ENCODE peak calls at places on chromosomes 16 and 17, in six cellular contexts. H, Z, Q, A, E and J are unnamed samples.

GRCh38 chr17:50218071-50218759 is 16.8 kb upstream of the COL1A1 start:
- DNase-seq in H (no peak), Z (no peak), Q (no peak), A (no peak), E (no peak), J (no peak)

GRCh38 chr16:88494335-88495154 is 41.5 kb downstream of the ZFPM1 start:
- DNase-seq in H (no peak), Z (no peak), Q (no peak), A (no peak), E (no peak), J (no peak)

GRCh38 chr17:49342575-49342936 is 19.5 kb downstream of the ZNF652 start:
- DNase-seq in H (no peak), Z (no peak), Q (no peak), A (no peak), E (no peak), J (no peak)

GRCh38 chr16:67541391-67542263 is 13.0 kb downstream of the RIPOR1 start:
- DNase-seq in H (no peak), Z (no peak), Q (peak), A (no peak), E (no peak), J (no peak)

GRCh38 chr17:40153603-40154238 is 13.4 kb downstream of the CASC3 start:
- DNase-seq in H (no peak), Z (no peak), Q (no peak), A (no peak), E (no peak), J (no peak)

GRCh38 chr16:87764600-87765472 is 950 bp downstream of the KLHDC4 start:
- DNase-seq in H (no peak), Z (no peak), Q (no peak), A (no peak), E (no peak), J (no peak)

GRCh38 chr17:48500435-48501426 is 30.1 kb downstream of the HOXB1 start:
- DNase-seq in H (no peak), Z (peak), Q (no peak), A (no peak), E (no peak), J (no peak)

GRCh38 chr17:81020767-81021497 is 14.0 kb upstream of the BAIAP2 start:
- DNase-seq in H (peak), Z (peak), Q (peak), A (no peak), E (no peak), J (no peak)

GRCh38 chr16:5234295-5235050 is 136.9 kb upstream of the EEF2KMT start:
- DNase-seq in H (no peak), Z (no peak), Q (no peak), A (no peak), E (no peak), J (no peak)

DNA sequence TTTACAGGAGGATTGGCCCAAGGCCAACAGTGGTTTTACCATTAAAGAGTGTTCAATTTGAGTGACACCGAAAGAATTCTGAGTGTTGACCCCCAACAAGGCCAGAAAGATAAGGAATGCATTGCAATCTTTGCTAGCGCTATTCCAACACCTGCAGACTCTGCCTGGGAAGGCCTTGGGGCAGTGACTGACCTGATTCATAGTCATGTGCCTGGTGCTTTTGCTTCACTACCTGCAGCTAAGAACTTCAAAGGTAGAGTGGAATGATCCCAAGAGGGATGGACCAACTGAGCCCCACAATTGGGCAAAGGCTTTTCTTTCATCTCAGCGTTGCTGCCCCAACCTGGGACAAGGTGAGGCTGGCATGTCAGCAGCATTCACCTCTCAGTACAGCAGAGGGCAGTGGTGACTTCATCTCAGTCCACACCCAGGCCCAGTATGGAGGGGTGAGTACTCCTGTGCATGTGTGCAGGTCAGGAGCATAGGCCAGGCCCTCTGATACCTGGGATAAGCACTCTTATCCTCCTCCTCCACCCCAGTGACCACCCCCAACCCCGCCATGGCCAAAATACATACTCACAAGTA is 149.6 kb upstream of the GNAO1 start:
- DNase-seq in H (no peak), Z (peak), Q (peak), A (no peak), E (no peak), J (no peak)
- TF ChIP-seq CTCF in H (no peak), Z (peak), Q (peak), A (no peak), E (peak), J (no peak)

GRCh38 chr17:78588258-78589030 is 11.2 kb upstream of the DNAH17 start:
- DNase-seq in H (no peak), Z (peak), Q (no peak), A (no peak), E (no peak), J (no peak)

GRCh38 chr17:78591263-78591671 is 14.1 kb upstream of the DNAH17 start:
- DNase-seq in H (no peak), Z (no peak), Q (no peak), A (no peak), E (no peak), J (no peak)

GRCh38 chr17:78592991-78593329 is 15.8 kb upstream of the DNAH17 start:
- DNase-seq in H (no peak), Z (no peak), Q (no peak), A (no peak), E (no peak), J (no peak)

GRCh38 chr17:78589885-78590284 is 12.7 kb upstream of the DNAH17 start:
- DNase-seq in H (no peak), Z (no peak), Q (no peak), A (no peak), E (no peak), J (no peak)

DNA sequence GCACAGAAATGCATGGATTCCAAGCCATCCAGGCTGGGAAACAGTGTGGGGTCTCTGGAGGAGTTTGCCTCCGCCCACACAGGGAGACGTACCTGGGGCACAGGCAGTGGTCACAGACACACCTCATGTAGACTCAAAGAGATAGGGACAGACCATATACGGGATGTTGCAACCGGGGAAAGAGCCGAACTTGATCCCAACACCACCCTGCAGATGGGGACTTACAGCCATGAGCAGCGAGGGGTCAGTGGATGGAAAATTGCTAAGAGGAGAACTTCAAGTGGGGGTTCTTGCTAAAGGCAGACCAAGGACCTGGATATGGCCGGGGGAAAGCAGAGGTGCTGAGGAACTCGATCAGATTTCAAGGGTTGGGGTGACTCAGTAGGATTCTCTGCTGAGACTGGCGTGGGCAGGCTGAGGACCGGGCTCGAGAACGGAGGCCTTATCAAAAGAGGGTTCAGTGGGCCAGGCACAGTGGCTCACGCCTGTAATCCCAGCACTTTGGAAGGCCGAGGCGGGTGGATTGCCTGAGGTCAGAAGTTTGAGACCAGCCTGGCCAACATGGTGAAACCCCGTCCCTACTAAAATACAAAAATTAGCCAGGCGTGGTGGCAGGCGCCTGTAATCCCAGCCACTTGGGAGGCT is 12.0 kb upstream of the DNAH17 start:
- DNase-seq in H (no peak), Z (no peak), Q (no peak), A (no peak), E (no peak), J (no peak)
- H3K4me3 ChIP-seq in H (no peak), Z (no peak), Q (no peak), A (no peak), E (no peak), J (no peak)

DNA sequence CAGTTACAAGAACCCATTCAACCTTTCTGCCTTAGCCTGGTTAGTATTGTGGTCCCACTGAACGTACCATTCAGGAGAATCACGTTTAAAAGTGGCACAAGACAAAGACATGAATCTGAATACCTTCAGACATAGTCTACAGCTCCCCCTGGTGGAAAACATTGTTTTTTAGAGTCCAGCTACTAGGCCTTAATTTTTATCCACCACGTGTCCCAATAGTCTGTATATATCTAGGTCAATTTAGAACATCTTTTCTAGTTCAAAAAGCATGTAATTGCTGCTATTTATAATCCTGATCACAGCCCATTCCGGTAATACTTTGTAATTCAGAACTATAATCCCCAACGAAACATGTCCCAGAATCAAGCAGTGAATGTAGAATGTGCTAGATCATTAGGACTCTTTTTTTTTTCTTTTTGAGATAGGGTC is 13.7 kb upstream of the GUCY2D start:
- DNase-seq in H (no peak), Z (peak), Q (peak), A (peak), E (no peak), J (peak)
- TF ChIP-seq CTCF in H (peak), Z (peak), Q (peak), A (peak), E (peak), J (peak)

DNA sequence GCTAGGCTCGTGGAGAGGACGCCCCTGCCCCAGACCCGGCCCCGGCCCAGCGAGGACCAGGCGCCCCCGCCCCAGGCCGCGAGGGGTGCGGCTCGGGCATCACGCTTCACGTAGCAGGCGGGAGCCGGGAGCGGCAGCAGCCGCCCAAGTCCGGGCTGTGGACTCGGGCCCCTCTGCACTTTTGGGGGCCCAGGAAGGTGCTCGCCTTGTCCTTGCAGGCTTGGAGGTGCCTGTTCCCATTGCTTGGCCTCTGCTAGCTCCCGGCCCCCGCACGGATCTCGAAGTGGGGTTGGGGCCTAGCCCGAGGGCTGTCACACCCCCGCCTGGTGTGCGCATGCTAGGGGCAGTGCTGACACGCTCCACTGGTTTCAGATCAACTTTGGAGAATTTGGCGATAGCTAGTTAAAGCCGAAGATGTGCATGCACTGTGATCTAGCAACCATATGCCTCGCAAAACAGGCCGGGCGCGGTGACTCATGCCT is 55.7 kb downstream of the WSB1 start:
- DNase-seq in H (no peak), Z (no peak), Q (no peak), A (no peak), E (no peak), J (no peak)
- H3K4me3 ChIP-seq in H (no peak), Z (peak), Q (no peak), A (no peak), E (peak), J (peak)

GRCh38 chr17:58537266-58537665 is 22.8 kb upstream of the MTMR4 start:
- DNase-seq in H (no peak), Z (no peak), Q (no peak), A (no peak), E (no peak), J (no peak)

GRCh38 chr17:58538801-58539410 is 24.5 kb upstream of the MTMR4 start:
- DNase-seq in H (no peak), Z (no peak), Q (no peak), A (no peak), E (no peak), J (no peak)

GRCh38 chr17:58536541-58536940 is 22.1 kb upstream of the MTMR4 start:
- DNase-seq in H (no peak), Z (no peak), Q (no peak), A (no peak), E (no peak), J (no peak)

GRCh38 chr17:58539703-58540102 is 25.3 kb upstream of the MTMR4 start:
- DNase-seq in H (no peak), Z (no peak), Q (no peak), A (no peak), E (no peak), J (no peak)

DNA sequence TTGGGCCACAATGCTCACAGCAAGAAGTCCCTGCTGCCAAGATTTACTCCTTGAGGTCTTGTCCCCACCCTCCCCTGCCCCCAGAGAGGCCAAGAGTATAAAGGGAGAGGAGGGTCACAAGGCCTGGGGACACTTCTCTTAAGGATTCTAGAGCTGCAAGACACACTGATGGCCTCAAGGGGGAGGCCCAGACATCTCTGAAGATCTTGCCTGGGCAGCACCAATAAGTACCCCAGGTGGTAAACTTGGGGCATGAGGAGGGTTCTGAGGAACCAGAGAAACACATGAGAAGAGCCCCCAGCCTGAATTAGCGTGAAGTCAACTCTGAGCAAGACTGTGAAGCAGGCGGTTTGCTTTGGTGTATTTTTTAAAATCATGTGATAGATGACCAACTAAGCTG is 26.8 kb upstream of the MTMR4 start:
- DNase-seq in H (no peak), Z (no peak), Q (no peak), A (no peak), E (no peak), J (no peak)
- TF ChIP-seq CTCF in H (no peak), Z (no peak), Q (peak), A (peak), E (peak), J (peak)

DNA sequence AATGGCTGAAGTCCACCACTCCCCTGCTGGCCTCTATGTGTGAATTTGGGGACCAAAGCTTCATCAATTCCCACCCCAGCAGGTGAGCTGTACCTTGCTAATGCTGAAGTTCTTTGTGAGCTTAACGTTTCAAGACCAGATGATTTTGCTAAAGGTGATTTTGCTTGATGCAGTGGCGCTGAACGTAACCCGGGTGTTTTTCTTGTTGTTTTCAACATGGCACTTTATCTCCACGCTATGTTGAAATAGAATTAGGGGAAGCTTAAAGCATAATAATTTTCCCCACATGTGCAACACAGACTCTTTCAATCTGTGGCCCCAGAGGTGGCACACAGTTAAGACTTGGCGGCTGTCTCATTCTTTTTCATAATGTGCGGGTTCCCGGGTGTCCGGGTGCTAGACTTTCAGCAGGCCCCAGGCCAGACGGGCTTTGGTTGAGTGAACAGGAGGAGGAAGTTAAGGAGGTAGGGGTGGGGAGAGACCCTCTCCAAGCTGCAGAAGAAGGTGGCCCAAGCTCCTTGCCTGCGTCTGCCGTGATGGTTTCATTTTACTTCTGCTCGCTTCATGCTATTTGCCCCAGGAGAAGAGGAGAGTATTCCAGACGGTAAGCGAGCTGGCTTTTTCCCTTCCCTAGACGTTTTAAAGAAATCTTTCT is 4.0 kb downstream of the FOXC2 start:
- DNase-seq in H (no peak), Z (no peak), Q (no peak), A (no peak), E (no peak), J (no peak)
- H3K4me3 ChIP-seq in H (no peak), Z (no peak), Q (peak), A (peak), E (peak), J (peak)

DNA sequence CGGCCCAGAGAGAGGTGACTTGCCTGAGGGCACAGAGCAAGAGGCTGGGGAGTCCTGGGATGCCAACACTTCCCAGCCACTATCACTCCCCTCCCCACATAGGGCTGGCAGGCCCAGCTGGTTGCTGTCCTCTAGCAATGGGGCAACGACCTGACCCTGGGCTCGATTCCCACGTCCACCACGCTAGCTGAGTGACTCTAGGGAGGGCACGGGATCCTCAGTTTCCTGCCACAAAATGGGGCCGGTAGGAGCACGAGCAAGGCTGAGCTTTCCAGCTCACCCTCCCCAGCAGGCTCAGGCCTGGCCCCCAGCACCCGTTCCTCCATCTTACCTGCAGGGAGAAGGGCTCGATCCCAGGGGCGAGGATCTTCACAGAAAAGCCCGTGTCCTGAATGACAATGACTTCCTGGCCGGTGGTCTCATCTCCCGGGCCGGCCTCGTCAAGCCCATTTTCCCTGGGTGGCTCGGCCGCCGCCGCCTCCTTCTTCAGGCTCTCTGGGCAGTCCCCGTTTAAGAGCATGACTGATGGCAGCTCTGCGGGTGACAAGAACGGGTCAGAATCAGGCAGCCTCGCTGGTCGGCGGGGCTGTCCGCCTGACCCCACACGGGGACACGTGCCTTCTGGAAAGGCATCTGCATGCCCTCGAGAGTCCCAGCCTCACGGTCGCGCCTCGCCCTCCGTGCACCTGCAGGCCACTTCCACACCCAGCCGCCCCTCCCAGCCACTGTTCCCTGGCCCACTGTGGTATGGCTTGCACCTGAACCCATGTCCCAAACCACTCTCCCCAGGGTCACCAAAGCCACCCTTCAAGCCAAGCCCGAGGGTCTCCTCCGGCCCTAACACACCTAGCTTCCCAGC is 7.3 kb downstream of the CLUH start:
- DNase-seq in H (peak), Z (no peak), Q (no peak), A (no peak), E (no peak), J (no peak)
- TF ChIP-seq CTCF in H (no peak), Z (no peak), Q (no peak), A (no peak), E (no peak), J (no peak)

GRCh38 chr17:6660101-6660500 is 8.5 kb downstream of the C17orf100 start:
- DNase-seq in H (no peak), Z (no peak), Q (no peak), A (no peak), E (no peak), J (no peak)

GRCh38 chr17:6661464-6661848 is 9.9 kb downstream of the C17orf100 start:
- DNase-seq in H (no peak), Z (no peak), Q (no peak), A (no peak), E (no peak), J (no peak)

GRCh38 chr17:6660765-6661463 is 9.4 kb downstream of the C17orf100 start:
- DNase-seq in H (no peak), Z (no peak), Q (no peak), A (no peak), E (no peak), J (no peak)

GRCh38 chr17:6654816-6655731 is 3.5 kb downstream of the C17orf100 start:
- DNase-seq in H (no peak), Z (peak), Q (no peak), A (no peak), E (no peak), J (no peak)

DNA sequence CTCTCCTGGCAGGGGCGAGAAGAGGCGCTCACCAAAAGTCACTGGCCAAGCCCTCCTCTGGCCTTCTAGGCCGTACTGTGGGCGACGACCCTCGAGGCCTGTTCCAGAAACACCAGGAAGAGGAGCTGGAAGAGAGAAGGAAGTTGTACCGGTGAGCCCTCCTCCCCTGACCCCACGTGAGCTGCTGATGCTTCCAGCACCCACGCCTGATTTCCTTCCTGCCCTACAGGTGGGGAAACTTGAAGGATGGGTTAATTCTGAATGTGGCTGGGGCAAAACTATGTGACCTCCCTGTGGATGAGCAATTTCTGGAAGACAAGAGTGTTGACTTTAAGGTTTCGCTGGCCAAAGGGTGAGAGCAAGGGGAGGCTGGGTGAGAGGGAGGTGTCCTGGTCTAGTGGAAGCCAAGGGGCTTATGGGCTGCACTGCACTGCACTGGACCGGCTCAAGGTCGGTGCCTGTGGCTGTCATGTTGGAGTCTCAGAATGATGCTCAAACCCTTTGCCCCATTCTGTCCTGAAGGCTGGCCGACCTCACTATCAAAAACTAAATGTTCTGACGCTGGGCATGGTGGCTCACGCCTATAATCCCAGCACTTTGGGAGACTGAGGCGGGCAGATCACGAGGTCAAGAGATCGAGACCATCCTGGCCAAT is 6.2 kb downstream of the C17orf100 start:
- DNase-seq in H (no peak), Z (no peak), Q (no peak), A (no peak), E (no peak), J (no peak)
- H3K4me3 ChIP-seq in H (no peak), Z (no peak), Q (no peak), A (no peak), E (no peak), J (no peak)